ENCODE peak calls at places on chromosomes 16 and 17, in nine cellular contexts. One of them, this sample, is unnamed.

GRCh38 chr16:54318941-54319340 is 32.4 kb upstream of the IRX3 start:
- DNase-seq in GM23338: no peak
- DNase-seq in HCT116: no peak
- DNase-seq in hepatocyte: no peak
- DNase-seq in PC-3: no peak
- DNase-seq in SK-N-SH: no peak
- DNase-seq in GM23248: peak; percentile 47
- DNase-seq in MM.1S: no peak
- DNase-seq in OCI-LY7: no peak
- DNase-seq in this sample: no peak

GRCh38 chr16:72523087-72523486 is 351.1 kb upstream of the PMFBP1 start:
- DNase-seq in OCI-LY7: no peak
- DNase-seq in SK-N-SH: no peak
- DNase-seq in PC-3: no peak
- DNase-seq in HCT116: no peak
- DNase-seq in GM23248: no peak
- DNase-seq in hepatocyte: no peak
- DNase-seq in GM23338: no peak
- DNase-seq in MM.1S: no peak
- DNase-seq in this sample: no peak

GRCh38 chr17:15463363-15463762 is 4.1 kb downstream of the CDRT4 start:
- DNase-seq in GM23338: peak; percentile 68
- DNase-seq in PC-3: peak; percentile 75
- DNase-seq in HCT116: no peak
- DNase-seq in GM23248: peak; percentile 78
- DNase-seq in SK-N-SH: no peak
- DNase-seq in OCI-LY7: no peak
- DNase-seq in hepatocyte: peak; percentile 44
- DNase-seq in MM.1S: no peak
- DNase-seq in this sample: no peak

GRCh38 chr16:19861069-19861468 is 23.6 kb downstream of the GPRC5B start:
- DNase-seq in OCI-LY7: no peak
- DNase-seq in HCT116: no peak
- DNase-seq in hepatocyte: no peak
- DNase-seq in PC-3: no peak
- DNase-seq in GM23248: no peak
- DNase-seq in MM.1S: no peak
- DNase-seq in SK-N-SH: no peak
- DNase-seq in GM23338: peak; percentile 41
- DNase-seq in this sample: no peak

GRCh38 chr17:37818689-37819088 is 73.8 kb upstream of the HNF1B start:
- DNase-seq in PC-3: peak; percentile 87
- DNase-seq in GM23338: no peak
- DNase-seq in hepatocyte: no peak
- DNase-seq in SK-N-SH: no peak
- DNase-seq in MM.1S: peak; percentile 93
- DNase-seq in HCT116: peak; percentile 57
- DNase-seq in GM23248: peak; percentile 28
- DNase-seq in OCI-LY7: no peak
- DNase-seq in this sample: peak; percentile 80

GRCh38 chr16:47142469-47143328 is 1.0 kb downstream of the NETO2 start:
- DNase-seq in HCT116: no peak
- DNase-seq in SK-N-SH: peak; percentile 77
- DNase-seq in OCI-LY7: peak; percentile 5
- DNase-seq in MM.1S: peak; percentile 18
- DNase-seq in hepatocyte: peak; percentile 56
- DNase-seq in GM23338: peak; percentile 28
- DNase-seq in GM23248: peak; percentile 61
- DNase-seq in PC-3: peak; percentile 18
- DNase-seq in this sample: peak; percentile 83

GRCh38 chr16:29663020-29663828 is at the start of gene SPN:
- DNase-seq in HCT116: no peak
- DNase-seq in SK-N-SH: no peak
- DNase-seq in OCI-LY7: peak; percentile 69
- DNase-seq in GM23248: no peak
- DNase-seq in GM23338: peak; percentile 28
- DNase-seq in PC-3: no peak
- DNase-seq in hepatocyte: no peak
- DNase-seq in MM.1S: no peak
- DNase-seq in this sample: no peak

GRCh38 chr16:89522287-89522686 is 14.1 kb downstream of the SPG7 start:
- DNase-seq in SK-N-SH: no peak
- DNase-seq in hepatocyte: no peak
- DNase-seq in GM23248: no peak
- DNase-seq in GM23338: no peak
- DNase-seq in HCT116: no peak
- DNase-seq in OCI-LY7: no peak
- DNase-seq in MM.1S: no peak
- DNase-seq in PC-3: no peak
- DNase-seq in this sample: no peak

DNA sequence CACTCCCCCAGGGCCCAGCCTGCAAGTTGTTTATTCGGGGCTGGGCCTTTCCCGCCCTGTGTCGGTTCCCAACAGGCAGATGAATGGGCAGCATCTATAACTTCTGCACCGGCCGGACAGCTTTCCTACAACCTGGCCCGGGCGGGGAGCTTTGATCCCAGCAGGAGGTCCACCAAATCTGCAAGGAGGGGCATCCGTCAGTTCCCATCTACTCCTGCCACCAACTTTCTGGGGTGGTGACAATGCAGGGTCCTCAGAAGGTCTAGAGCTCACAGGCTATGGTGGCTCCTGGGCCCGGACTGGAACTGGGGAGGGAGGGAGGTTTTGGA is 211.9 kb downstream of the NTN1 start:
- DNase-seq in PC-3: no peak
- DNase-seq in GM23248: no peak
- DNase-seq in MM.1S: no peak
- DNase-seq in hepatocyte: no peak
- DNase-seq in GM23338: no peak
- DNase-seq in SK-N-SH: no peak
- DNase-seq in HCT116: no peak
- DNase-seq in OCI-LY7: no peak
- DNase-seq in this sample: no peak
- H3K9me2 ChIP-seq in PC-3: no peaks in the 10 kb centered on the region
- H3K9me2 ChIP-seq in GM23248: no peaks in the 10 kb centered on the region
- H3K9me2 ChIP-seq in MM.1S: no peaks in the 10 kb centered on the region
- H3K9me2 ChIP-seq in hepatocyte: no peaks in the 10 kb centered on the region
- H3K9me2 ChIP-seq in GM23338: no peaks in the 10 kb centered on the region
- H3K9me2 ChIP-seq in SK-N-SH: no peaks in the 10 kb centered on the region
- H3K9me2 ChIP-seq in HCT116: no peaks in the 10 kb centered on the region
- H3K9me2 ChIP-seq in OCI-LY7: no peaks in the 10 kb centered on the region
- H3K9me2 ChIP-seq in this sample: no peaks in the 10 kb centered on the region

GRCh38 chr16:9309844-9310243 is 218.4 kb downstream of the HAPSTR1 start:
- DNase-seq in MM.1S: no peak
- DNase-seq in hepatocyte: no peak
- DNase-seq in GM23248: no peak
- DNase-seq in HCT116: no peak
- DNase-seq in SK-N-SH: no peak
- DNase-seq in OCI-LY7: no peak
- DNase-seq in GM23338: no peak
- DNase-seq in PC-3: no peak
- DNase-seq in this sample: no peak

GRCh38 chr16:9306753-9307152 is 215.3 kb downstream of the HAPSTR1 start:
- DNase-seq in SK-N-SH: no peak
- DNase-seq in hepatocyte: no peak
- DNase-seq in PC-3: no peak
- DNase-seq in OCI-LY7: no peak
- DNase-seq in GM23248: no peak
- DNase-seq in HCT116: no peak
- DNase-seq in MM.1S: no peak
- DNase-seq in GM23338: no peak
- DNase-seq in this sample: no peak

GRCh38 chr16:9311303-9311954 is 220.0 kb downstream of the HAPSTR1 start:
- DNase-seq in PC-3: no peak
- DNase-seq in OCI-LY7: no peak
- DNase-seq in HCT116: no peak
- DNase-seq in MM.1S: no peak
- DNase-seq in hepatocyte: peak; percentile 29
- DNase-seq in GM23338: peak; percentile 73
- DNase-seq in GM23248: peak; percentile 10
- DNase-seq in SK-N-SH: no peak
- DNase-seq in this sample: no peak

DNA sequence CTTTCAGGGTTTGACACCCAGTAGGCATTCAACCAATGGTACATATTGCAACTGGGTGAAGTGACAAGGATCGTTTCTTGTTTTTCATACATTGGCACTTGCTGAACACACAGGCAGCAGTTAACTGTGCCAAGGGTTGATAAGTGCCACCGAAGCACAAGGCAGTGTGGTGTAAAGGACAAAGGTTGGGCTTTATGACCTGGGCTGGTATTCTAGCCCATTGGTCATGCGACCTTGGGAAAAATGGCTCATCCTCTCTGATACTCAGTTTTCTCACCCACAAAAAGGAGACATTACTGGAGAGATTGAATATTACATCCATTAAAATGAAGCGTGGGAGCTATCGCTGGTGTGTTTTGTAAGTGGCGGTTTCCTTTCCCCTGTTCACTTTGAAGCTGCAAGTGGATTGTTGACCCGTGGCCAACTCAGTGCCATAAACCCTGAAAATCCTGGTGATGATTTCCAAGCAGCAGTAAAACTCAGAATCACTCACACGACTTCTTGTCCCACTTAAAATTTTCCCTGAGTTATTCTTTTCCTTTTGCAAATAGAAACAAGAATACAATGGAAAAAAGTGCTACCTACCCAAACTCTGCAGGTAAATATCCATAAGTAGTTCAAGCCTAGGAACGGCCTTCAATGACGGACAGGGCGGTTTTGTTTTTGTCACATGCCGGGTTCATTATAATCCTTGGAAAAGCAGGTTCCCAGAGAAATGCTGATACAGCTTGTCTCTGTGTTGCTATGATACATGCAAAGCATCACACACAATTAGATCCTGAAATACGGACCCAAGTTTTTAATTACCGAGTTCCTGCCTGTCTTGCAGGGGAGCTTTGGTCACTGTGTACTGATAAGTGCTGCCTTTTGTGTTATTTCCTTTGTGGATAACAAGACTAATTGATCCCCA is 217.1 kb downstream of the HAPSTR1 start:
- DNase-seq in OCI-LY7: no peak
- DNase-seq in GM23248: no peak
- DNase-seq in GM23338: no peak
- DNase-seq in SK-N-SH: no peak
- DNase-seq in HCT116: no peak
- DNase-seq in hepatocyte: peak; percentile 56
- DNase-seq in PC-3: no peak
- DNase-seq in MM.1S: no peak
- DNase-seq in this sample: no peak
- H3K4me2 ChIP-seq in OCI-LY7: no peak overlapping the region
- H3K4me2 ChIP-seq in GM23248: no peak overlapping the region
- H3K4me2 ChIP-seq in GM23338: no peak overlapping the region
- H3K4me2 ChIP-seq in SK-N-SH: no peak overlapping the region
- H3K4me2 ChIP-seq in HCT116: no peak overlapping the region
- H3K4me2 ChIP-seq in hepatocyte: peak overlapping the region; percentile 52
- H3K4me2 ChIP-seq in PC-3: no peak overlapping the region
- H3K4me2 ChIP-seq in MM.1S: no peak overlapping the region
- H3K4me2 ChIP-seq in this sample: no peak overlapping the region

GRCh38 chr17:41812176-41813038 is at the start of gene FKBP10:
- DNase-seq in SK-N-SH: peak; percentile 97
- DNase-seq in hepatocyte: peak; percentile 90
- DNase-seq in HCT116: peak; percentile 54
- DNase-seq in PC-3: peak; percentile 68
- DNase-seq in MM.1S: peak; percentile 38
- DNase-seq in OCI-LY7: peak; percentile 45
- DNase-seq in GM23248: peak; percentile 92
- DNase-seq in GM23338: peak; percentile 96
- DNase-seq in this sample: peak; percentile 67

GRCh38 chr17:41814195-41814594 is 1.4 kb downstream of the FKBP10 start:
- DNase-seq in PC-3: no peak
- DNase-seq in MM.1S: no peak
- DNase-seq in hepatocyte: no peak
- DNase-seq in GM23248: peak; percentile 64
- DNase-seq in GM23338: no peak
- DNase-seq in HCT116: no peak
- DNase-seq in OCI-LY7: no peak
- DNase-seq in SK-N-SH: no peak
- DNase-seq in this sample: no peak

GRCh38 chr17:41811549-41812175 is at the start of gene P3H4:
- DNase-seq in PC-3: peak; percentile 70
- DNase-seq in OCI-LY7: peak; percentile 41
- DNase-seq in hepatocyte: peak; percentile 93
- DNase-seq in GM23248: peak; percentile 90
- DNase-seq in GM23338: peak; percentile 84
- DNase-seq in SK-N-SH: peak; percentile 94
- DNase-seq in MM.1S: peak; percentile 76
- DNase-seq in HCT116: peak; percentile 44
- DNase-seq in this sample: peak; percentile 64

GRCh38 chr17:41813699-41814124 is 908 bp downstream of the FKBP10 start:
- DNase-seq in GM23248: peak; percentile 63
- DNase-seq in OCI-LY7: no peak
- DNase-seq in HCT116: no peak
- DNase-seq in GM23338: no peak
- DNase-seq in SK-N-SH: peak; percentile 37
- DNase-seq in hepatocyte: no peak
- DNase-seq in PC-3: no peak
- DNase-seq in MM.1S: no peak
- DNase-seq in this sample: no peak

DNA sequence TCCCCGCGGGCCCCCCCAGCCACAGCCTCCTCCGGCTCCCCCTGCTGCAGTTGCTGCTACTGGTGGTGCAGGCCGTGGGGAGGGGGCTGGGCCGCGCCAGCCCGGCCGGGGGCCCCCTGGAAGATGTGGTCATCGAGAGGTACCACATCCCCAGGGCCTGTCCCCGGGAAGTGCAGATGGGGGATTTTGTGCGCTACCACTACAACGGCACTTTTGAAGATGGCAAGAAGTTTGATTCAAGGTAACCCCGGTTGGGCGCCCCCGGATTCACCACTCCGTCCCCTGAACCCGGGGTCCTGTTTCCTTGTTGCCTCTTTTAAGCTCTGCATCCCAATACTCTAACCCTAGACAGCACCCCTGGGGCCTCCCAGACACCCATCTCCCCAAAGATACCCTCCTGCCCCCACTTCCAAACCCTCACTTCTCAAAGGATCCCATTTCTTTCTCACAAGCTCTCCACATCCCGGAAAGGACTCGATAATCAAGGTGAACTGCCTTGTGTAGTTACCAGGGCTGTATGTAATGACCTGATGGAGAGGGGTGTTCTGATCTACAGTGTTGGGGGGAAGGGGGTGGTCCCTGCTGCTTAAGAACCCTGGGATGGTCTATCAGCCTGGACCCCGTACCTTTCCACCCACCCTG is 356 bp downstream of the FKBP10 start:
- DNase-seq in OCI-LY7: no peak
- DNase-seq in MM.1S: no peak
- DNase-seq in PC-3: no peak
- DNase-seq in HCT116: no peak
- DNase-seq in GM23338: peak; percentile 68
- DNase-seq in hepatocyte: no peak
- DNase-seq in GM23248: peak; percentile 37
- DNase-seq in SK-N-SH: no peak
- DNase-seq in this sample: no peak
- H3K27ac ChIP-seq in OCI-LY7: no peak overlapping the region
- H3K27ac ChIP-seq in MM.1S: no peak overlapping the region
- H3K27ac ChIP-seq in PC-3: peak overlapping the region; percentile 65
- H3K27ac ChIP-seq in HCT116: peak overlapping the region; percentile 97
- H3K27ac ChIP-seq in GM23338: peak overlapping the region; percentile 67
- H3K27ac ChIP-seq in hepatocyte: peak overlapping the region; percentile 98
- H3K27ac ChIP-seq in GM23248: peak overlapping the region; percentile 79
- H3K27ac ChIP-seq in SK-N-SH: peak overlapping the region; percentile 87
- H3K27ac ChIP-seq in this sample: no peak overlapping the region

GRCh38 chr16:49734330-49734729 is 121.6 kb downstream of the ZNF423 start:
- DNase-seq in OCI-LY7: no peak
- DNase-seq in GM23248: no peak
- DNase-seq in HCT116: no peak
- DNase-seq in hepatocyte: no peak
- DNase-seq in GM23338: no peak
- DNase-seq in MM.1S: no peak
- DNase-seq in PC-3: no peak
- DNase-seq in SK-N-SH: no peak
- DNase-seq in this sample: no peak

GRCh38 chr16:49740190-49740589 is 115.7 kb downstream of the ZNF423 start:
- DNase-seq in MM.1S: no peak
- DNase-seq in GM23248: no peak
- DNase-seq in PC-3: no peak
- DNase-seq in OCI-LY7: no peak
- DNase-seq in HCT116: no peak
- DNase-seq in hepatocyte: no peak
- DNase-seq in GM23338: no peak
- DNase-seq in SK-N-SH: no peak
- DNase-seq in this sample: no peak

GRCh38 chr16:49739381-49739780 is 116.5 kb downstream of the ZNF423 start:
- DNase-seq in GM23248: no peak
- DNase-seq in HCT116: peak; percentile 21
- DNase-seq in PC-3: no peak
- DNase-seq in OCI-LY7: no peak
- DNase-seq in MM.1S: no peak
- DNase-seq in hepatocyte: no peak
- DNase-seq in SK-N-SH: peak; percentile 55
- DNase-seq in GM23338: peak; percentile 84
- DNase-seq in this sample: no peak

GRCh38 chr16:49733278-49734009 is 122.5 kb downstream of the ZNF423 start:
- DNase-seq in MM.1S: no peak
- DNase-seq in hepatocyte: no peak
- DNase-seq in GM23248: no peak
- DNase-seq in PC-3: no peak
- DNase-seq in SK-N-SH: no peak
- DNase-seq in HCT116: no peak
- DNase-seq in GM23338: no peak
- DNase-seq in OCI-LY7: no peak
- DNase-seq in this sample: no peak

DNA sequence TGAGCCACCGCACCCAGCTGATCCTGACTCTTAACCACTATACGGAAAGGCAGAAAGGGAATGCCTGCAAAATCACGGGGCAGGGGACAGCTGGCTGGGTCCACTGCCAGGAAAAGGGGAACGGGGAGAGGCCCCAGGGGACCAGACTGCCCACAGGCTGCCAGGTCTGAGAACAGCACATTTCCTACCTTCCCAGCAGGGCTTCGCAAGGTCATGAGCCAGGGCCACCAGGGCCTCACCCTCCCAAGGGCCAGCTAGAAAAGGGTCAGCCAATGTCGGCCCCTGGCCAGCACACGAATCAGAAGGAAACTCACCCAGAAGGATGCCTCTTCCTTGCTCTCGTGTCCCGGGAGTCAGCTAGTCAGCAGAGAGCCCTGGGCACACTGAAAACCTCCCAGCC is 118.4 kb downstream of the ZNF423 start:
- DNase-seq in hepatocyte: no peak
- DNase-seq in SK-N-SH: no peak
- DNase-seq in HCT116: no peak
- DNase-seq in GM23248: no peak
- DNase-seq in MM.1S: no peak
- DNase-seq in OCI-LY7: no peak
- DNase-seq in PC-3: no peak
- DNase-seq in GM23338: no peak
- DNase-seq in this sample: no peak
- H3K9me2 ChIP-seq in hepatocyte: no peaks in the 10 kb centered on the region
- H3K9me2 ChIP-seq in SK-N-SH: no peaks in the 10 kb centered on the region
- H3K9me2 ChIP-seq in HCT116: no peaks in the 10 kb centered on the region
- H3K9me2 ChIP-seq in GM23248: no peaks in the 10 kb centered on the region
- H3K9me2 ChIP-seq in MM.1S: no peaks in the 10 kb centered on the region
- H3K9me2 ChIP-seq in OCI-LY7: no peaks in the 10 kb centered on the region
- H3K9me2 ChIP-seq in PC-3: no peaks in the 10 kb centered on the region
- H3K9me2 ChIP-seq in GM23338: no peaks in the 10 kb centered on the region
- H3K9me2 ChIP-seq in this sample: no peaks in the 10 kb centered on the region

This sample was measured in Karpas-422.